ENCODE peak calls at places on chromosomes 4 and X, in eight cellular contexts. Q is left lung; G is activated naive CD8-positive, alpha-beta T cell treated with anti-CD3 and anti-CD28 coated beads, Interleukin-2, amount 50 U/mL, for 16 hours; E is stimulated activated naive B cell treated with anti-CD40 and anti-IgM and Interleukin-4, amounts not matched to agents 10 μg/mL and 1 μg/mL and 100 μg/mL, for 72 hours; P is pulmonary artery endothelial cell; C is Daoy; H is T-helper 1 cell; T is HFFc6. U is an unnamed sample.

GRCh38 chrX:103845165-103845653 is 13.2 kb upstream of the RAB9B start:
- DNase-seq in T (peak), E (peak), H (peak), G (no peak), P (peak), C (peak), Q (peak), U (peak)

GRCh38 chr4:157664726-157665125 is 444.2 kb downstream of the GRIA2 start:
- DNase-seq in H (no peak), E (no peak), P (no peak), C (peak), G (no peak), T (peak), Q (no peak), U (no peak)

GRCh38 chr4:75800972-75801371 is 76.6 kb downstream of the USO1 start:
- DNase-seq in T (peak), C (no peak), P (no peak), E (no peak), G (no peak), H (no peak), Q (no peak), U (no peak)

GRCh38 chr4:150242820-150243458 is 164.7 kb downstream of the DCLK2 start:
- DNase-seq in P (no peak), H (no peak), C (peak), E (no peak), G (no peak), T (peak), Q (no peak), U (no peak)

GRCh38 chr4:128812360-128812958 is 3.0 kb downstream of the JADE1 start:
- DNase-seq in P (no peak), G (no peak), E (no peak), H (no peak), T (peak), Q (no peak), C (peak), U (no peak)

GRCh38 chr4:106380179-106380578 is 11.6 kb upstream of the GIMD1 start:
- DNase-seq in C (no peak), H (no peak), Q (no peak), E (no peak), P (no peak), G (no peak), T (no peak), U (no peak)

GRCh38 chr4:79682161-79682560 is 274.1 kb upstream of the GK2 start:
- DNase-seq in T (no peak), E (no peak), H (no peak), C (peak), G (no peak), P (no peak), Q (no peak), U (no peak)

GRCh38 chr4:124061413-124061812 is 651.1 kb downstream of the ANKRD50 start:
- DNase-seq in Q (no peak), H (no peak), E (no peak), P (no peak), G (no peak), T (no peak), C (no peak), U (no peak)

GRCh38 chrX:132716006-132716405 is 227.2 kb upstream of the MBNL3 start:
- DNase-seq in H (no peak), G (no peak), C (no peak), P (no peak), Q (no peak), E (no peak), T (no peak), U (no peak)

GRCh38 chr4:122832732-122833131 is 6.1 kb downstream of the FGF2 start:
- DNase-seq in C (no peak), E (no peak), G (no peak), P (no peak), T (no peak), Q (no peak), H (no peak), U (no peak)

GRCh38 chr4:69497886-69498395 is 2.2 kb upstream of the UGT2B4 start:
- DNase-seq in T (no peak), P (no peak), G (no peak), C (no peak), E (no peak), Q (no peak), H (no peak), U (no peak)

GRCh38 chrX:136130931-136131843 is 16.1 kb upstream of the FHL1 start:
- DNase-seq in Q (no peak), H (no peak), P (no peak), T (peak), G (no peak), E (no peak), C (peak), U (no peak)

GRCh38 chr4:101795704-101796103 is 5.2 kb downstream of the BANK1 start:
- DNase-seq in H (no peak), Q (no peak), T (no peak), E (no peak), P (no peak), C (no peak), G (no peak), U (no peak)